ENCODE peak calls at places on chromosomes 16 and 17, in ten cellular contexts. W is NCI-H524; O is AG08396; F is T-helper 9 cell; B is A549; K is stromal cell of bone marrow; G is H7; E is NCI-H2107; C is stimulated activated CD8-positive, alpha-beta memory T cell treated with anti-CD3 and anti-CD28 coated beads, Interleukin-7, amount 100 ng/mL, for 1 hour; I is ureter. M is an unnamed sample.

GRCh38 chr16:66487580-66488235 is 60.6 kb downstream of the BEAN1 start:
- DNase-seq in O (no peak), C (no peak), B (no peak), E (no peak), G (no peak), W (no peak), F (no peak), I (peak; percentile 35), K (no peak), M (no peak)

GRCh38 chr17:32114536-32114935 is 27.8 kb upstream of the RHOT1 start:
- DNase-seq in O (no peak), G (no peak), W (no peak), C (no peak), K (no peak), I (no peak), E (no peak), B (no peak), F (no peak), M (no peak)

GRCh38 chr17:28722413-28723158 is 2.8 kb downstream of the RPL23A start:
- DNase-seq in G (no peak), B (no peak), F (no peak), O (no peak), E (no peak), C (no peak), W (no peak), K (no peak), I (no peak), M (no peak)

GRCh38 chr17:9329251-9329921 is 246.2 kb downstream of the STX8 start:
- DNase-seq in B (no peak), K (no peak), I (no peak), W (no peak), F (no peak), O (no peak), G (no peak), C (no peak), E (no peak), M (no peak)

GRCh38 chr16:57985204-57986121 is 14.5 kb upstream of the CNGB1 start:
- DNase-seq in K (no peak), W (no peak), O (no peak), B (no peak), I (peak; percentile 46), F (no peak), C (no peak), G (peak; percentile 82), E (no peak), M (no peak)

GRCh38 chr17:79005063-79005861 is 4.3 kb downstream of the CANT1 start:
- DNase-seq in B (no peak), W (peak; percentile 41), K (no peak), O (no peak), G (no peak), F (no peak), E (peak; percentile 28), C (no peak), I (peak; percentile 61), M (no peak)

GRCh38 chr16:53817117-53817516 is 113.2 kb downstream of the FTO start:
- DNase-seq in G (no peak), C (no peak), F (no peak), I (no peak), B (peak; percentile 62), K (peak; percentile 79), E (no peak), O (peak; percentile 81), W (no peak), M (no peak)

GRCh38 chr16:76784530-76784929 is 406.5 kb upstream of the MON1B start:
- DNase-seq in B (no peak), K (no peak), W (peak; percentile 71), G (no peak), C (no peak), F (no peak), I (no peak), O (no peak), E (peak; percentile 52), M (no peak)

GRCh38 chr17:41467546-41467945 is 360 bp upstream of the KRT32 start:
- DNase-seq in E (no peak), B (no peak), K (no peak), G (no peak), F (no peak), W (no peak), C (no peak), O (no peak), I (no peak), M (no peak)